ENCODE peak calls at places on chromosome 1, in seven cellular contexts. F, W, X, L, P, J and Y are unnamed samples.

GRCh38 chr1:2623571-2624337 is 9.1 kb downstream of the MMEL1 start:
- DNase-seq in L (no peak), X (no peak), W (no peak), F (no peak), P (no peak), J (no peak), Y (no peak)

GRCh38 chr1:63448741-63449140 is 74.3 kb downstream of the ITGB3BP start:
- DNase-seq in W (no peak), J (no peak), F (no peak), L (no peak), P (no peak), X (no peak), Y (no peak)

GRCh38 chr1:144101397-144102050 is 129.7 kb upstream of the FAM72C start:
- DNase-seq in W (peak; percentile 39), J (peak; percentile 30), X (peak; percentile 34), L (no peak), F (no peak), P (peak; percentile 21), Y (no peak)

GRCh38 chr1:21021311-21021710 is 155.4 kb downstream of the EIF4G3 start:
- DNase-seq in X (no peak), W (no peak), F (no peak), J (no peak), P (no peak), L (no peak), Y (no peak)

GRCh38 chr1:160117709-160118183 is 2.2 kb downstream of the ATP1A2 start:
- DNase-seq in J (no peak), W (no peak), F (no peak), X (peak; percentile 43), L (no peak), P (peak; percentile 38), Y (no peak)

GRCh38 chr1:234963904-234964702 is 164.5 kb downstream of the TOMM20 start:
- DNase-seq in F (no peak), L (no peak), X (peak; percentile 83), J (peak; percentile 55), P (no peak), W (no peak), Y (no peak)

GRCh38 chr1:20366766-20367602 is 76.3 kb downstream of the VWA5B1 start:
- DNase-seq in X (peak; percentile 57), L (no peak), W (no peak), F (peak; percentile 25), P (no peak), J (peak; percentile 42), Y (no peak)

GRCh38 chr1:24541711-24542346 is 14.1 kb upstream of the NCMAP start:
- DNase-seq in J (no peak), X (no peak), P (no peak), F (no peak), L (no peak), W (no peak), Y (no peak)

GRCh38 chr1:112260699-112261098 is 135.3 kb upstream of the CTTNBP2NL start:
- DNase-seq in W (no peak), P (no peak), X (no peak), J (no peak), L (no peak), F (no peak), Y (no peak)

GRCh38 chr1:231663211-231663792 is 36.7 kb downstream of the DISC1 start:
- DNase-seq in L (no peak), W (no peak), X (no peak), F (no peak), J (no peak), P (no peak), Y (no peak)

GRCh38 chr1:13593511-13594131 is 10.0 kb downstream of the PDPN start:
- DNase-seq in L (no peak), P (peak; percentile 78), J (peak; percentile 80), W (no peak), F (peak; percentile 6), X (peak; percentile 28), Y (peak; percentile 69)
- H3K27ac ChIP-seq in L (no peak overlapping the region), P (no peak overlapping the region), J (peak overlapping the region; percentile 77), W (no peak overlapping the region), F (peak overlapping the region; percentile 45), X (peak overlapping the region; percentile 4), Y (peak overlapping the region; percentile 85)

GRCh38 chr1:179818743-179819173 is 58.8 kb downstream of the TOR1AIP2 start:
- DNase-seq in F (no peak), P (no peak), W (no peak), L (no peak), X (no peak), J (peak; percentile 51), Y (no peak)

GRCh38 chr1:179821524-179821923 is 56.1 kb downstream of the TOR1AIP2 start:
- DNase-seq in F (no peak), W (no peak), P (no peak), X (no peak), J (no peak), L (no peak), Y (no peak)

GRCh38 chr1:179822107-179822506 is 55.5 kb downstream of the TOR1AIP2 start:
- DNase-seq in J (no peak), L (no peak), F (no peak), X (no peak), P (no peak), W (no peak), Y (no peak)

GRCh38 chr1:179818260-179818659 is 59.3 kb downstream of the TOR1AIP2 start:
- DNase-seq in F (no peak), X (no peak), W (no peak), L (no peak), J (no peak), P (no peak), Y (no peak)

DNA sequence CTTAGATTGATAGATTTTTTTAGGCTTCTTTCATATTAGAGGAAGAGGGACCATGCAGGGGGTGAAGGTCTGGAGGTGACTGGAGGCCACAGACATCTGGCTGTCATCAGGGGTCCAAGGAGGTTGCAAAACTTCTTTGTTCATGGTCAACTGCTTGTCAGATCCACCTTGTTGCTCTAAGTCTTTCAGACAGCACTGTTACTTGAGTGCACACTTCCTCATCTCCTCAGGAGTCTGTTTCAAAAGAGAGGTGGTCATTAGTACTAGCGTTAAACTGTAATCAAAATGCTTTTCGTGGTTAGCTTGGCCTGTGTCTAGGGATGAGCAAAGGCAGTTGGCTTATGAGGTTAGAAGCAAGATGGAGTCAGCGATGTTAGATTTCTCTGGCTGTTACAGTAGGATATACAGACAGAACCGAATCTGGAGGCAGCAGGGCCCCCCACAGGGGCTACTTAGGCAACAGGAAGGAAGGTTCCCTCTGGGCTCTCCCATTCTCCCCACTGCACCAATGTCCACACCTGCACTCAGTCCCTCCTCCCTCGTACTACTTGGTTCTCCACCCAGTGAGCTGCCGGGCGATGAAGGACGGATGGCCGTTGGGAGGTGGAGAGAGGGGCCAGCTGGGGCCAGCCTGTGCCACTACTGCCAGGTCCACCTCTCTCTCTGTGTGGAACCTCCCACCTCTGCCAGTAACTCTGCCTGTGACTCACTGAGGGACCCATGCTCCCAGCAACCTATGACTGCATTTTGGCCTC is 57.2 kb downstream of the TOR1AIP2 start:
- DNase-seq in F (no peak), W (no peak), L (no peak), X (no peak), P (no peak), J (no peak), Y (no peak)
- H3K27ac ChIP-seq in F (no peak overlapping the region), W (no peak overlapping the region), L (no peak overlapping the region), X (no peak overlapping the region), P (no peak overlapping the region), J (no peak overlapping the region), Y (no peak overlapping the region)

DNA sequence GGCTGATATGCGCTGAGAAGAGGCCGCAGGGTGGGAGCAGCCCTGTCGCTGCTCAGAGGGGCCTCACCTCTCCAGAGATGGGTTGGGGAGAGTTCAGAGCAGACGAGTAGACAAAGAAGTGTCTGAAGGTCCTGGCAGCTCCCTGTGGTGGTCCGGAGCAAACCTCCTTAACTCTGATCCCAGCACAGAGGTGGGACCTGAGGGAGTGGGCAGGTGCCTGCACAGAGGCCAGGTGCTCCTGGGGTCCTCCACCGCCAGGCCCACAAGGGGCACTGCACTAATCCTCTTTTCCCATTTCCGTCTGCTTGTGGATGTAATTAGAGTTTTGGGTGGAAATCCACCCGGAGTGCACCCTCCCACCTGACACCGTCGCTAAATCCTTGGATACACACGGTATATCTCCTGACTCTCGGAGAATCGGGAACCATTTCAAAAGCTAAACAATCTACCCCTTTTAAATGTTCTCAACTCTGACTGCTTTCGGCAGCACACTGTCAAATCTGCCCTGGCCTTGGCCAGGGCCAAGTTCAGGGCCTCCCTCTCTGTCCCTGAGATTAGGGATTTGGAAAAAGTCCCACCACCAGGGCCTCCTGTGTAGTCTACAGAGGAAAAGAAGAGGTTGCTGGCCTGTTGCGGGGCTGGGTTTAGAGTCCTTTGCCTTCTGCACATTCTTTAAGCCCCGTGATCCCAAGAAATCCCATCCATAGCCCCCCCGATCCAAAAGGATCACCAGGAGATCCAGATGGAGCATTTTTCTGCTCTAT is 22.4 kb downstream of the CASZ1 start:
- DNase-seq in L (no peak), X (no peak), F (no peak), J (peak; percentile 4), W (no peak), P (no peak), Y (no peak)
- H3K27ac ChIP-seq in L (no peak overlapping the region), X (no peak overlapping the region), F (no peak overlapping the region), J (peak overlapping the region; percentile 28), W (no peak overlapping the region), P (no peak overlapping the region), Y (no peak overlapping the region)

GRCh38 chr1:22839806-22840205 is 129.2 kb downstream of the EPHB2 start:
- DNase-seq in P (no peak), L (no peak), W (no peak), F (no peak), X (no peak), J (no peak), Y (no peak)
- H3K27ac ChIP-seq in P (no peak overlapping the region), L (no peak overlapping the region), W (no peak overlapping the region), F (no peak overlapping the region), X (no peak overlapping the region), J (no peak overlapping the region), Y (no peak overlapping the region)

GRCh38 chr1:212485895-212486590 is 53.3 kb downstream of the NENF start:
- DNase-seq in L (peak; percentile 64), W (no peak), J (peak; percentile 41), X (peak; percentile 56), P (peak; percentile 69), F (peak; percentile 100), Y (peak; percentile 94)
- H3K27ac ChIP-seq in L (peak overlapping the region; percentile 52), W (no peak overlapping the region), J (no peak overlapping the region), X (peak overlapping the region; percentile 63), P (peak overlapping the region; percentile 41), F (peak overlapping the region; percentile 79), Y (peak overlapping the region; percentile 65)

GRCh38 chr1:18191868-18192155 is 84.2 kb downstream of the IGSF21 start:
- DNase-seq in L (no peak), J (no peak), P (no peak), X (no peak), F (no peak), W (no peak), Y (no peak)
- H3K27ac ChIP-seq in L (no peak overlapping the region), J (no peak overlapping the region), P (no peak overlapping the region), X (no peak overlapping the region), F (no peak overlapping the region), W (no peak overlapping the region), Y (no peak overlapping the region)

GRCh38 chr1:40939320-40940059 is 40.0 kb upstream of the CTPS1 start:
- DNase-seq in P (peak; percentile 35), F (no peak), J (peak; percentile 48), X (peak; percentile 71), W (no peak), L (peak; percentile 8), Y (no peak)
- H3K27ac ChIP-seq in P (no peak overlapping the region), F (no peak overlapping the region), J (no peak overlapping the region), X (peak overlapping the region; percentile 76), W (no peak overlapping the region), L (no peak overlapping the region), Y (no peak overlapping the region)

GRCh38 chr1:29916656-29917369 is 680.5 kb downstream of the PTPRU start:
- DNase-seq in F (no peak), J (no peak), P (no peak), X (no peak), L (no peak), W (no peak), Y (no peak)
- H3K27ac ChIP-seq in F (no peak overlapping the region), J (no peak overlapping the region), P (no peak overlapping the region), X (no peak overlapping the region), L (no peak overlapping the region), W (no peak overlapping the region), Y (no peak overlapping the region)